ENCODE peak calls at places on chromosome 1, in six cellular contexts. P, Z, O, S, G and M are unnamed samples.

GRCh38 chr1:53869454-53870117 is 20.0 kb downstream of the YIPF1 start:
- DNase-seq in P (no peak), Z (no peak), O (no peak), S (no peak), G (no peak), M (no peak)

GRCh38 chr1:239952348-239953307 is 139.1 kb upstream of the FMN2 start:
- DNase-seq in P (peak), Z (no peak), O (no peak), S (no peak), G (no peak), M (no peak)

GRCh38 chr1:159786465-159786864 is 5.7 kb downstream of the DUSP23 start:
- DNase-seq in P (no peak), Z (no peak), O (no peak), S (no peak), G (no peak), M (no peak)

GRCh38 chr1:61287734-61288133 is 205.4 kb downstream of the NFIA start:
- DNase-seq in P (no peak), Z (no peak), O (peak), S (peak), G (no peak), M (peak)

GRCh38 chr1:187010571-187011309 is 182.0 kb downstream of the PLA2G4A start:
- DNase-seq in P (no peak), Z (no peak), O (peak), S (no peak), G (no peak), M (no peak)

GRCh38 chr1:108749081-108749480 is 2.6 kb downstream of the STXBP3 start:
- DNase-seq in P (no peak), Z (no peak), O (no peak), S (no peak), G (no peak), M (no peak)

GRCh38 chr1:68370101-68370915 is 79.4 kb downstream of the RPE65 start:
- DNase-seq in P (no peak), Z (no peak), O (no peak), S (no peak), G (no peak), M (peak)

GRCh38 chr1:111399792-111400610 is 27.5 kb downstream of the OVGP1 start:
- DNase-seq in P (peak), Z (peak), O (peak), S (peak), G (no peak), M (peak)

GRCh38 chr1:216566809-216567208 is 143.6 kb upstream of the USH2A start:
- DNase-seq in P (no peak), Z (no peak), O (peak), S (no peak), G (no peak), M (no peak)
- TF ChIP-seq CTCF in P (peak), Z (no peak), O (peak), S (peak), G (no peak), M (peak)

GRCh38 chr1:25037174-25038074 is 107.3 kb upstream of the RUNX3 start:
- DNase-seq in P (peak), Z (peak), O (peak), S (no peak), G (peak), M (no peak)
- H3K4me3 ChIP-seq in P (no peak), Z (no peak), O (no peak), S (no peak), G (no peak), M (no peak)

DNA sequence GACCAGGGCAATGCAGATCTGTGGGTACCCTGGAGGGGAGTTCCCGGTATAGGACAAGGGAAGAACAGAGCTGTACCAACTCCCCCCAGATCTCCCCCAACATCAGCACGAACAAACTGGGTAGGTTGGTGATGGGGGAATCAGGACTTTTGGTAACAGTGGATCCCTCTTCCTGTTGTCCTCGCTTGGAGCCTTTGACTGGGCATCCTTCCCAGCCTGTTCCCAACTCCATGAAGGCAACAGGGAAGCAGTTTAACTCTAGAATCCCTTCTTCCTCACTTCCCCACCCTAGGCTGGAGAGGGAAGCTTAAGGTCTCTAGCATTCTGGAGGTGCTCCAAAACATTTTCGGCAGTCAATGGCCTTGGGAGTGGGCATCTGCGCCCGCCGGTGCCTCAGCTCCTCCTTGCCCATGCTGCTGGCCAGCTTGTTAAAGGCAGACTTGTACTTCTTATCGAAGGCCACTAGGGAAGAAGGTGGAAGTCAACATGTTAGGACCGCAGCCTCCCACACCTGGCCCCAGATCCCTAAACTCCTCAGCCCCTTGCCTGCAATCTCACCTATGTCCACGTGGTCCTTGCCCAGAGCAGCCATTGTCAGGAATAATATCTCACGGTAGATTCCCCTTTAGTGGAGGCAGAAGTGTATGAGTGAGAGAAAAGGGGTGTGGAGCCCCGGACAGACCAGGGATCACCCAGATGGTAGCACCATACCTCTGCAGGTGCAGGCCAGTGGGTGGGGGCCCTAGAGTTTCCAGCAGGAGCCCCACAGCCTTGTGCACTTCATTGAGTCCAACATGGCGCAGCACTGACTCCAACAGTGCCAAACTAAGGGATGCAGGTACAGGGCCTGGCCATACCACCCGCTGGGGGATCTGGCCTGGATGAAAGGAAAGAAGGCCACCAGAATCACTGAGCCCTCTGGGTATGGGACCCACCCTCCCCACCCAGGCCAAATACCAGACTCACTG is 7.5 kb upstream of the GATAD2B start:
- DNase-seq in P (no peak), Z (no peak), O (no peak), S (no peak), G (no peak), M (no peak)
- TF ChIP-seq CTCF in P (no peak), Z (no peak), O (no peak), S (no peak), G (no peak), M (peak)

GRCh38 chr1:19978143-19978542 is 1.3 kb downstream of the PLA2G2A start:
- DNase-seq in P (no peak), Z (no peak), O (no peak), S (no peak), G (no peak), M (no peak)
- H3K4me3 ChIP-seq in P (no peak), Z (no peak), O (no peak), S (no peak), G (peak), M (no peak)

GRCh38 chr1:160884579-160884978 is 401 bp downstream of the ITLN1 start:
- DNase-seq in P (peak), Z (no peak), O (no peak), S (no peak), G (no peak), M (no peak)
- TF ChIP-seq CTCF in P (peak), Z (peak), O (no peak), S (no peak), G (no peak), M (no peak)

GRCh38 chr1:40384887-40385286 is 11.4 kb downstream of the SMAP2 start:
- DNase-seq in P (no peak), Z (no peak), O (no peak), S (no peak), G (no peak), M (no peak)

GRCh38 chr1:40384413-40384762 is 10.9 kb downstream of the SMAP2 start:
- DNase-seq in P (no peak), Z (no peak), O (no peak), S (no peak), G (no peak), M (no peak)

GRCh38 chr1:40386311-40386778 is 12.8 kb downstream of the SMAP2 start:
- DNase-seq in P (no peak), Z (no peak), O (no peak), S (no peak), G (no peak), M (no peak)

GRCh38 chr1:40386796-40387195 is 13.3 kb downstream of the SMAP2 start:
- DNase-seq in P (no peak), Z (no peak), O (no peak), S (no peak), G (no peak), M (no peak)

DNA sequence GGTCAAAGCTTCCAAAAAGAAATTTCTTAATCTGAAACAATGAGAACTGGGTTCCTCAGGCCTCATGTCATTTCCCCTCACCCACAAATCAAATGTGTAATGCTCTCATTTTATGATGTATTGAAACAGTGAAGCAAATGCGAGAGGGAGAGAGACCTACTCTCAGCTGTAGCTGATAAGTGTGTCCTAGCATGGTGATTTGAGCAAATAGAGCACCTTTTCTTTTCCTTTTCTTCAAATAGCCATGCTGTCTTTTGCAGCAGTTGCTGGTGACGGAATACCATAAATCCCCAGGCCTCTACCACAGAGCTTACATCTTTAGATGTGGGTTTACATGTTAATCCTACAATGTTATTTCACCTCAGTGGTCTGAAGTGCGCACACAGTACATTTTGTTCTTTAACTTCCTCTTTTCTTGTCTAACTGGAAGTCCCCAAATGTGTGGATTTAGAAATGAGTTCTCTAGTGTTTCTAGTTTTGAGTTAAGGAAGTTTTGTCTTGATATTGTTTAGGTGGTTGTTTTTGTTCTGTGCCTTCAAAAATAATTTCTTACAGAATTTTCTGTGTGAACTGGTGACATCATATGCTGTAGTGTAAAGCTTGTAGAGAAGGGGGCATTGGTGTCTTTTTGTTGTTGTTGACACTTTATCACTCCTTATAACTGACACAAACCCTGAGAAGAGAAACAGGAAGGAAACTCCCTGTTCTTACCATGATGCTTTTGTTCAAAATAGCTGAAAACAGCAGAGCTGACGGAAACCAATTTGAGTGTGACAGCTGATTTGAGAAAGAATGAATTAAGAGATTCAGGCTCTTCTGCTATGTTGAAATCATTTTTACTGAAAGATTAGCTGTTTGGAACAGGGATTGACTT is 12.1 kb downstream of the SMAP2 start:
- DNase-seq in P (no peak), Z (peak), O (no peak), S (no peak), G (no peak), M (no peak)
- H3K4me3 ChIP-seq in P (no peak), Z (peak), O (no peak), S (no peak), G (peak), M (no peak)

GRCh38 chr1:234608026-234608719 is 1.8 kb downstream of the IRF2BP2 start:
- DNase-seq in P (peak), Z (peak), O (peak), S (peak), G (peak), M (peak)

GRCh38 chr1:234605983-234606730 is 3.8 kb downstream of the IRF2BP2 start:
- DNase-seq in P (no peak), Z (peak), O (peak), S (peak), G (peak), M (no peak)

GRCh38 chr1:234606731-234607090 is 3.3 kb downstream of the IRF2BP2 start:
- DNase-seq in P (no peak), Z (no peak), O (no peak), S (no peak), G (no peak), M (no peak)

GRCh38 chr1:234608720-234609527 is 1.1 kb downstream of the IRF2BP2 start:
- DNase-seq in P (peak), Z (peak), O (peak), S (no peak), G (peak), M (no peak)

DNA sequence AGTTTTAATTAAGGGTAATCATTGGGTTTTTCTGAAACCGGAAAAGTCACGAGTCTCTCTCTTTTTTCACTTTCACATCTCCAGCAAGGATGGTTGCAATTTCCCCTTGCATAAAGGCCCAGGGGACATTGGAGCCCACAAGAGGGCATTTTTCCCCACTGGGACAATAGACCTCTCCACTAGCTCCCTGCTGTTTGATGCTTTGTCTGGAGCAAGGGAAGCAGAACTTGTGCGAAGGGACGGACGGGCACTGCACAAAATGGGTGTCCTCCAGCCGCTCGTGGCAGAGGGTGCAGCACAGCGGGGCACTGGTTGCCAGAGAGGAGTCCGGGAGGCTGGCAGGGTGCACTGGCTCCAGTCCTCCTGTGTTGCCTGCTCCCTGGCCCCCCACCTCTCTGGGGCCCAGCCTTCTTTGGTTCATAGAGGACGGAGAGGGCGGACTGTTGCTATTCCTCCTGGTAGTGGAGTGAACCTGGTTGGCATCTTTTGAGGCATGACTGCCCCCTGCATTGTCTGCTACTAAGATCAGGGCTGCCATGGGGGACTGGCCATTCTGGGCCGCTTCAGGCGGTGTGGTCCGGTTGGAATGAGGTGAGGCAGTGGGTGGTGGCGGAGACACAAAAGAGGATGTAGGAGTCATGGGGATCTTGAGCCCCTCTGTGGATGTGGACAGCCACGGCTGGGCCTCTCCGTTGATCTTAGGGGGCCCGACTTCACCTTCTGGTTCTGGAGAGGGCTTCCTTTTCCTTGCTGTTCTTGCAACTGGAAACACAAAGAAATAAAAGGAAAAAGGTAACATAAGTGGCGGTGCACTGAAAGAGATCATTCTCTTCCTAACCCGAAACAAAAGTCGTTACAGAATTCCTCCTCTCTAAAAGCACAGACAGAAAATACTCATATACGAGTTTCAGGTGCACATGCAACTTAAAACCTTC is 2.6 kb downstream of the IRF2BP2 start:
- DNase-seq in P (peak), Z (peak), O (peak), S (peak), G (peak), M (no peak)
- TF ChIP-seq CTCF in P (peak), Z (no peak), O (no peak), S (peak), G (peak), M (peak)